ENCODE peak calls at places on chromosomes 1 and 21, in ten cellular contexts. Z is Calu3, W is NCI-H748 treated with DMSO at 0.1 percent for 48 hours, I is AG04450, D is astrocyte of the spinal cord, O is neuronal stem cell, K is H54, S is uterus, V is iris pigment epithelial cell, F is progenitor cell of endocrine pancreas. Y is an unnamed sample.

GRCh38 chr1:85333186-85333585 is 56.8 kb upstream of the BCL10 start:
- DNase-seq in Z (no peak), W (no peak), I (no peak), D (no peak), O (no peak), K (no peak), S (no peak), V (no peak), F (no peak), Y (no peak)

GRCh38 chr1:182450087-182450486 is at the start of gene RGSL1:
- DNase-seq in Z (no peak), W (no peak), I (no peak), D (no peak), O (no peak), K (no peak), S (no peak), V (no peak), F (no peak), Y (no peak)

GRCh38 chr1:218341325-218341724 is 3.8 kb upstream of the TGFB2 start:
- DNase-seq in Z (no peak), W (no peak), I (no peak), D (no peak), O (no peak), K (no peak), S (no peak), V (no peak), F (no peak), Y (no peak)

GRCh38 chr1:71587961-71588360 is 507.1 kb upstream of the ZRANB2 start:
- DNase-seq in Z (no peak), W (peak; percentile 55), I (peak; percentile 4), D (peak; percentile 36), O (no peak), K (no peak), S (no peak), V (peak; percentile 5), F (no peak), Y (peak; percentile 68)

GRCh38 chr1:5279127-5279526 is 624.7 kb downstream of the AJAP1 start:
- DNase-seq in Z (no peak), W (no peak), I (no peak), D (no peak), O (no peak), K (no peak), S (no peak), V (no peak), F (no peak), Y (no peak)

GRCh38 chr1:206725053-206725963 is 40.6 kb downstream of the MAPKAPK2 start:
- DNase-seq in Z (peak; percentile 66), W (peak; percentile 2), I (no peak), D (peak; percentile 32), O (peak; percentile 32), K (peak; percentile 47), S (no peak), V (peak; percentile 54), F (no peak), Y (peak; percentile 59)

GRCh38 chr21:23009360-23009759 is 2011.2 kb downstream of the NCAM2 start:
- DNase-seq in Z (no peak), W (no peak), I (no peak), D (no peak), O (no peak), K (no peak), S (no peak), V (no peak), F (no peak), Y (no peak)

GRCh38 chr1:224287714-224288113 is 42.3 kb downstream of the NVL start:
- DNase-seq in Z (no peak), W (no peak), I (no peak), D (no peak), O (peak; percentile 85), K (no peak), S (no peak), V (no peak), F (no peak), Y (no peak)

GRCh38 chr1:172397221-172397620 is 23.3 kb upstream of the C1orf105 start:
- DNase-seq in Z (no peak), W (no peak), I (no peak), D (peak; percentile 62), O (no peak), K (no peak), S (no peak), V (peak; percentile 79), F (no peak), Y (no peak)

GRCh38 chr1:169698976-169699375 is 12.4 kb downstream of the SELL start:
- DNase-seq in Z (no peak), W (no peak), I (no peak), D (no peak), O (no peak), K (no peak), S (no peak), V (no peak), F (no peak), Y (no peak)

GRCh38 chr21:43944181-43944633 is 67.9 kb upstream of the TRAPPC10 start:
- DNase-seq in Z (no peak), W (no peak), I (no peak), D (no peak), O (no peak), K (no peak), S (no peak), V (no peak), F (no peak), Y (no peak)

GRCh38 chr21:20996421-20997307 is 1.5 kb upstream of the NCAM2 start:
- DNase-seq in Z (no peak), W (no peak), I (no peak), D (peak; percentile 52), O (peak; percentile 6), K (peak; percentile 28), S (no peak), V (peak; percentile 47), F (no peak), Y (no peak)

GRCh38 chr1:19762175-19762779 is 37.4 kb downstream of the TMCO4 start:
- DNase-seq in Z (peak; percentile 55), W (peak; percentile 19), I (no peak), D (no peak), O (peak; percentile 23), K (no peak), S (no peak), V (peak; percentile 15), F (peak; percentile 22), Y (no peak)

GRCh38 chr1:231861541-231862481 is 235.2 kb downstream of the DISC1 start:
- DNase-seq in Z (no peak), W (no peak), I (no peak), D (no peak), O (no peak), K (no peak), S (no peak), V (peak; percentile 90), F (no peak), Y (peak; percentile 2)

GRCh38 chr1:9590201-9590600 is 1.5 kb downstream of the TMEM201 start:
- DNase-seq in Z (no peak), W (no peak), I (no peak), D (no peak), O (no peak), K (no peak), S (no peak), V (no peak), F (no peak), Y (no peak)

GRCh38 chr1:182163821-182164223 is 102.3 kb upstream of the ZNF648 start:
- DNase-seq in Z (no peak), W (no peak), I (no peak), D (no peak), O (no peak), K (no peak), S (peak; percentile 57), V (no peak), F (no peak), Y (peak; percentile 31)

GRCh38 chr1:27525296-27526271 is 35.6 kb upstream of the WASF2 start:
- DNase-seq in Z (no peak), W (peak; percentile 6), I (no peak), D (peak; percentile 53), O (no peak), K (peak; percentile 62), S (peak; percentile 82), V (no peak), F (no peak), Y (peak; percentile 76)

Y was measured in cerebellar cortex.